ENCODE peak calls at places on chromosomes 11 and 22, in four cellular contexts. One of them, this sample, is unnamed.
A peak's percentile ranks its signal among the peaks of the same experiment; 100 is the strongest.

GRCh38 chr11:24819863-24820434 is 323.1 kb downstream of the LUZP2 start:
- DNase-seq in NCI-H345: peak; percentile 5
- DNase-seq in RWPE1: no peak
- DNase-seq in activated naive CD8-positive, alpha-beta T cell treated with anti-CD3 and anti-CD28 coated beads, Interleukin-2, amount 50 U/mL, for 24 hours: no peak
- DNase-seq in this sample: no peak

GRCh38 chr11:135008001-135008405 is 596.0 kb upstream of the B3GAT1 start:
- DNase-seq in NCI-H345: no peak
- DNase-seq in RWPE1: no peak
- DNase-seq in activated naive CD8-positive, alpha-beta T cell treated with anti-CD3 and anti-CD28 coated beads, Interleukin-2, amount 50 U/mL, for 24 hours: no peak
- DNase-seq in this sample: no peak

GRCh38 chr22:42353883-42354727 is 78.1 kb downstream of the NFAM1 start:
- DNase-seq in NCI-H345: peak; percentile 43
- DNase-seq in RWPE1: no peak
- DNase-seq in activated naive CD8-positive, alpha-beta T cell treated with anti-CD3 and anti-CD28 coated beads, Interleukin-2, amount 50 U/mL, for 24 hours: no peak
- DNase-seq in this sample: no peak

GRCh38 chr11:4048340-4048739 is 46.3 kb upstream of the RRM1 start:
- DNase-seq in NCI-H345: no peak
- DNase-seq in RWPE1: no peak
- DNase-seq in activated naive CD8-positive, alpha-beta T cell treated with anti-CD3 and anti-CD28 coated beads, Interleukin-2, amount 50 U/mL, for 24 hours: no peak
- DNase-seq in this sample: no peak

GRCh38 chr22:24803064-24803542 is 2.9 kb upstream of the SGSM1 start:
- DNase-seq in NCI-H345: peak; percentile 26
- DNase-seq in RWPE1: peak; percentile 37
- DNase-seq in activated naive CD8-positive, alpha-beta T cell treated with anti-CD3 and anti-CD28 coated beads, Interleukin-2, amount 50 U/mL, for 24 hours: peak; percentile 69
- DNase-seq in this sample: no peak

GRCh38 chr11:5038336-5038735 is 8.0 kb upstream of the OR52J3 start:
- DNase-seq in NCI-H345: no peak
- DNase-seq in RWPE1: no peak
- DNase-seq in activated naive CD8-positive, alpha-beta T cell treated with anti-CD3 and anti-CD28 coated beads, Interleukin-2, amount 50 U/mL, for 24 hours: no peak
- DNase-seq in this sample: no peak

GRCh38 chr11:2927493-2927800 is 1.8 kb downstream of the PHLDA2 start:
- DNase-seq in NCI-H345: no peak
- DNase-seq in RWPE1: no peak
- DNase-seq in activated naive CD8-positive, alpha-beta T cell treated with anti-CD3 and anti-CD28 coated beads, Interleukin-2, amount 50 U/mL, for 24 hours: no peak
- DNase-seq in this sample: no peak

GRCh38 chr22:40533712-40534378 is 102.7 kb downstream of the MRTFA start:
- DNase-seq in NCI-H345: no peak
- DNase-seq in RWPE1: peak; percentile 42
- DNase-seq in activated naive CD8-positive, alpha-beta T cell treated with anti-CD3 and anti-CD28 coated beads, Interleukin-2, amount 50 U/mL, for 24 hours: peak; percentile 38
- DNase-seq in this sample: no peak

GRCh38 chr22:27993201-27993635 is 74.2 kb upstream of the PITPNB start:
- DNase-seq in NCI-H345: no peak
- DNase-seq in RWPE1: no peak
- DNase-seq in activated naive CD8-positive, alpha-beta T cell treated with anti-CD3 and anti-CD28 coated beads, Interleukin-2, amount 50 U/mL, for 24 hours: no peak
- DNase-seq in this sample: no peak

GRCh38 chr22:31173386-31174145 is 13.6 kb downstream of the RNF185 start:
- DNase-seq in NCI-H345: no peak
- DNase-seq in RWPE1: peak; percentile 68
- DNase-seq in activated naive CD8-positive, alpha-beta T cell treated with anti-CD3 and anti-CD28 coated beads, Interleukin-2, amount 50 U/mL, for 24 hours: no peak
- DNase-seq in this sample: no peak

GRCh38 chr22:41417622-41418390 is 28.8 kb downstream of the TOB2 start:
- DNase-seq in NCI-H345: no peak
- DNase-seq in RWPE1: no peak
- DNase-seq in activated naive CD8-positive, alpha-beta T cell treated with anti-CD3 and anti-CD28 coated beads, Interleukin-2, amount 50 U/mL, for 24 hours: no peak
- DNase-seq in this sample: no peak

GRCh38 chr11:37509471-37509870 is 911.4 kb upstream of the RAG2 start:
- DNase-seq in NCI-H345: no peak
- DNase-seq in RWPE1: no peak
- DNase-seq in activated naive CD8-positive, alpha-beta T cell treated with anti-CD3 and anti-CD28 coated beads, Interleukin-2, amount 50 U/mL, for 24 hours: no peak
- DNase-seq in this sample: no peak

GRCh38 chr11:71490731-71491390 is 36.2 kb upstream of the KRTAP5-7 start:
- DNase-seq in NCI-H345: no peak
- DNase-seq in RWPE1: no peak
- DNase-seq in activated naive CD8-positive, alpha-beta T cell treated with anti-CD3 and anti-CD28 coated beads, Interleukin-2, amount 50 U/mL, for 24 hours: no peak
- DNase-seq in this sample: no peak